ENCODE peak calls at places on chromosomes 12 and 14, in five cellular contexts. W, K, B, U and Z are unnamed samples. For H3K4me1 and H3K9me3, the result is how much of the 10 kb centered on the place peaks cover.

GRCh38 chr12:117282490-117282889 is 78.9 kb downstream of the NOS1 start:
- DNase-seq in W (no peak), K (no peak), B (no peak), U (no peak), Z (no peak)

GRCh38 chr14:52049721-52050588 is 18.9 kb downstream of the NID2 start:
- DNase-seq in W (peak), K (no peak), B (no peak), U (no peak), Z (no peak)

GRCh38 chr12:130086248-130086647 is 76.0 kb upstream of the FZD10 start:
- DNase-seq in W (no peak), K (no peak), B (no peak), U (no peak), Z (no peak)

GRCh38 chr14:66082009-66082408 is 404.2 kb upstream of the CCDC196 start:
- DNase-seq in W (no peak), K (no peak), B (no peak), U (no peak), Z (no peak)

GRCh38 chr12:98939350-98939749 is 294.3 kb downstream of the APAF1 start:
- DNase-seq in W (peak), K (peak), B (no peak), U (no peak), Z (no peak)

GRCh38 chr12:62934799-62935674 is at the start of gene PPM1H:
- DNase-seq in W (peak), K (peak), B (peak), U (no peak), Z (peak)

GRCh38 chr12:40632171-40632570 is 60.1 kb upstream of the CNTN1 start:
- DNase-seq in W (no peak), K (no peak), B (no peak), U (no peak), Z (no peak)

GRCh38 chr14:98501836-98502235 is 770.2 kb downstream of the BCL11B start:
- DNase-seq in W (no peak), K (no peak), B (no peak), U (no peak), Z (no peak)

GRCh38 chr14:90676859-90677258 is 139.4 kb downstream of the TTC7B start:
- DNase-seq in W (no peak), K (no peak), B (no peak), U (no peak), Z (no peak)

GRCh38 chr12:77130193-77130592 is 64.8 kb upstream of the E2F7 start:
- DNase-seq in W (no peak), K (no peak), B (no peak), U (no peak), Z (no peak)

GRCh38 chr14:87508333-87508732 is 484.6 kb downstream of the GALC start:
- DNase-seq in W (no peak), K (no peak), B (no peak), U (no peak), Z (no peak)

GRCh38 chr14:103504991-103505565 is 17.6 kb downstream of the CKB start:
- DNase-seq in W (no peak), K (peak), B (no peak), U (no peak), Z (no peak)

GRCh38 chr12:122474324-122474716 is 26.4 kb downstream of the ZCCHC8 start:
- DNase-seq in W (no peak), K (no peak), B (no peak), U (no peak), Z (no peak)

GRCh38 chr12:54759751-54760150 is 94.6 kb upstream of the MUCL1 start:
- DNase-seq in W (peak), K (no peak), B (no peak), U (no peak), Z (no peak)

GRCh38 chr14:101980700-101981099 is 16.3 kb downstream of the DYNC1H1 start:
- DNase-seq in W (no peak), K (peak), B (peak), U (no peak), Z (no peak)

GRCh38 chr12:106582661-106583577 is at the start of gene RFX4:
- DNase-seq in W (no peak), K (no peak), B (no peak), U (no peak), Z (peak)
- H3K4me3 ChIP-seq in W (peak), K (peak), B (no peak), U (peak), Z (peak)

DNA sequence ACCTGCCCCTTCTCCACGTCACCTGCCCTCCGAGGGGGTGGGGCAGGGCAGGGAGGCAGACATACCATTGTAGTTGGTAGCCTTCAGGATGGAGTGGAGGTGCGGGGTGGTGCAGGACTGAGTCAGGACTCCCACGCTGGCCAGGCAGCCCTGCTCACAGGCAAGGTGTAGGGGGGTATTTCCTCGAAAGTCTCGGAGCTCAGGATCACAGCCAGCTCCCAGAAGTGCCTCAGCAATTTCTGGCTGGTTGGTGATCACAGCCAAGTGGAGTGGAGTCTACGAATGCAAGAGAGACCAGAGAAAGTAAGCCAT is 1.5 kb downstream of the NFKBIA start:
- DNase-seq in W (no peak), K (no peak), B (no peak), U (peak), Z (no peak)
- H3K4me1 ChIP-seq in W (under half), K (under half), B (half or more), U (under half), Z (under half)

GRCh38 chr12:133225527-133225926 is 10.2 kb downstream of the ANHX start:
- DNase-seq in W (no peak), K (no peak), B (no peak), U (no peak), Z (no peak)
- H3K9me3 ChIP-seq in W (under half), K (under half), B (under half), U (under half), Z (under half)

DNA sequence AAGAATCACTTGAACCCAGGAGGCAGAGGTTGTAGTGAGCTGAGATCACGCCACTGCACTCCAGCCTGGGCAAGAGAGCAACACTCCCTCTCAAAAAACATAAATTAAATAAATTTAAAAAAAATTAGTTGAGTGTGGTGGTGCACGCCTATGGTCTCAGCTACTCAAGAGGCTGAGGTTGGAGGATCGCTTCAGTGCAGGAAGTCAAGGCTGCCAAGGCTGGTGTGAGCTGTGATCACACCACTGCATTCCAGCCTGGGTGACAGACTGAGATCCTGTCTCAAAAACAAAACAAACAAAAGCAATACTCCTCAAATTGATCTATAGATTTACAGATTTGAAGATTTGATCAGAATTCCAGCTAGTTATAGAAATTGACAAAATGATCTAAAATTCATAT is 92.7 kb upstream of the RESF1 start:
- DNase-seq in W (no peak), K (no peak), B (no peak), U (no peak), Z (no peak)
- H3K4me3 ChIP-seq in W (no peak), K (no peak), B (no peak), U (no peak), Z (no peak)

DNA sequence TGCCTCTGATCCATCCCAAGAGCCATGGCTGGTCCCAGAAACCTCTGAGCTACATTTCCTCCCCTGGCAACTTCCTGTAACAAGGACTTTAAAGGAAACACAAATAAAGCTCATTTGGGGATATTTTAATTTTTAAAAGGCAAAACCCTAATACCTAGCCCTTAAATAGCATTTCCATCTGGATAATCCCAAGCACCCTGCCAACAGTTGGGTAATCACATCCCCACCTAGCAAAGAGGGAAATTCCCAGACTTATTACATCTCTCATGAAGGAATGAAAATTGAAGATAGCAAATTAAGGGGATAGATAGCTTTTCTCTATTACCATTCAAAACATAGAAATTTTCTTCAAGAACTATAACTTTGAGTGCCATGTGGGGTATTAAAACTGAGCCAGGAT is 213.7 kb upstream of the BMP4 start:
- DNase-seq in W (no peak), K (no peak), B (no peak), U (no peak), Z (no peak)
- H3K4me1 ChIP-seq in W (under half), K (under half), B (under half), U (under half), Z (under half)

GRCh38 chr14:105042813-105043212 is 21.9 kb upstream of the CDCA4 start:
- DNase-seq in W (no peak), K (no peak), B (no peak), U (no peak), Z (no peak)
- H3K9me3 ChIP-seq in W (under half), K (under half), B (under half), U (under half), Z (under half)